ENCODE peak calls at places on chromosome 14, in six cellular contexts. D is activated CD8-positive, alpha-beta T cell treated with anti-CD3 and anti-CD28 coated beads for 36 hours; Z is foreskin fibroblast; P is fibroblast of the aortic adventitia; V is HFFc6; S is ELR. A is an unnamed sample.

GRCh38 chr14:60311417-60311816 is 62.4 kb downstream of the PPM1A start:
- DNase-seq in V (peak; percentile 28), P (peak; percentile 64), D (no peak), Z (peak; percentile 53), S (peak; percentile 39), A (peak; percentile 32)

GRCh38 chr14:54699087-54699530 is 132.2 kb downstream of the SAMD4A start:
- DNase-seq in V (no peak), Z (no peak), D (no peak), P (no peak), S (no peak), A (no peak)

GRCh38 chr14:71720978-71721624 is 211.1 kb upstream of the RGS6 start:
- DNase-seq in S (peak; percentile 80), V (peak; percentile 78), D (peak; percentile 58), P (peak; percentile 89), Z (peak; percentile 75), A (peak; percentile 88)

GRCh38 chr14:81710232-81710845 is 176.7 kb upstream of the SEL1L start:
- DNase-seq in V (peak; percentile 20), D (peak; percentile 10), Z (no peak), P (peak; percentile 4), S (peak; percentile 20), A (peak; percentile 29)

GRCh38 chr14:59777006-59777579 is 93.5 kb downstream of the RTN1 start:
- DNase-seq in Z (no peak), D (no peak), S (no peak), P (no peak), V (no peak), A (no peak)

GRCh38 chr14:93239869-93240677 is 33.0 kb downstream of the UBR7 start:
- DNase-seq in P (peak; percentile 22), Z (peak; percentile 65), D (no peak), V (peak; percentile 83), S (peak; percentile 96), A (peak; percentile 30)

GRCh38 chr14:104201063-104201462 is 62.7 kb downstream of the KIF26A start:
- DNase-seq in V (no peak), S (no peak), P (no peak), Z (no peak), D (no peak), A (no peak)

GRCh38 chr14:87805315-87805723 is 187.7 kb downstream of the GALC start:
- DNase-seq in P (peak; percentile 52), D (peak; percentile 69), Z (no peak), S (peak; percentile 10), V (peak; percentile 3), A (peak; percentile 28)

GRCh38 chr14:67982711-67983608 is 163.4 kb downstream of the RAD51B start:
- DNase-seq in D (no peak), Z (no peak), P (no peak), V (no peak), S (no peak), A (no peak)

GRCh38 chr14:22850944-22851790 is 14.8 kb downstream of the MMP14 start:
- DNase-seq in D (peak; percentile 47), P (peak; percentile 96), Z (peak; percentile 99), V (peak; percentile 96), S (peak; percentile 99), A (peak; percentile 97)

GRCh38 chr14:24817638-24818053 is 183.7 kb upstream of the GZMB start:
- DNase-seq in S (peak; percentile 9), V (no peak), Z (no peak), P (peak; percentile 62), D (no peak), A (peak; percentile 43)

GRCh38 chr14:74038015-74038859 is 19.1 kb downstream of the BBOF1 start:
- DNase-seq in P (peak; percentile 72), D (no peak), V (peak; percentile 66), Z (no peak), S (peak; percentile 68), A (peak; percentile 76)